ENCODE peak calls at places on chromosomes 1 and 21, in four cellular contexts. U is H1, O is endothelial cell of umbilical vein, M is K562. G is an unnamed sample.

GRCh38 chr21:37751268-37751975 is 164.8 kb downstream of the KCNJ6 start:
- DNase-seq in U (no peak), M (no peak), O (no peak), G (peak; percentile 68)

GRCh38 chr1:167171286-167171929 is 49.3 kb upstream of the POU2F1 start:
- DNase-seq in O (no peak), M (no peak), U (no peak), G (no peak)

GRCh38 chr21:45363921-45364463 is 41.0 kb upstream of the COL18A1 start:
- DNase-seq in M (peak; percentile 75), O (peak; percentile 99), U (no peak), G (peak; percentile 82)

GRCh38 chr1:27130798-27131197 is 24.1 kb downstream of the SLC9A1 start:
- DNase-seq in U (no peak), M (no peak), O (no peak), G (no peak)

GRCh38 chr1:244815600-244816099 is 19.8 kb upstream of the COX20 start:
- DNase-seq in M (no peak), U (peak; percentile 64), O (no peak), G (no peak)

GRCh38 chr1:156571261-156571958 is 955 bp downstream of the IQGAP3 start:
- DNase-seq in O (peak; percentile 83), M (no peak), U (no peak), G (no peak)

GRCh38 chr1:94265011-94265422 is 27.6 kb upstream of the ARHGAP29 start:
- DNase-seq in O (peak; percentile 86), U (no peak), M (no peak), G (no peak)

GRCh38 chr21:45052960-45053359 is 21.4 kb upstream of the ADARB1 start:
- DNase-seq in U (no peak), M (no peak), O (no peak), G (no peak)

GRCh38 chr1:82225407-82226197 is 424.9 kb downstream of the ADGRL2 start:
- DNase-seq in O (peak; percentile 78), M (no peak), U (no peak), G (no peak)

GRCh38 chr21:45549670-45550463 is 7.6 kb upstream of the SLC19A1 start:
- DNase-seq in M (no peak), O (no peak), U (no peak), G (no peak)

GRCh38 chr1:28668956-28669719 is 554 bp downstream of the GMEB1 start:
- DNase-seq in O (peak; percentile 56), U (no peak), M (no peak), G (peak; percentile 33)

GRCh38 chr1:13513885-13514546 is at the start of gene LRRC38:
- DNase-seq in U (no peak), M (no peak), O (no peak), G (no peak)

GRCh38 chr1:210597555-210598134 is 268.9 kb downstream of the HHAT start:
- DNase-seq in U (no peak), O (no peak), M (no peak), G (peak; percentile 21)

GRCh38 chr1:210344706-210345105 is 16.0 kb downstream of the HHAT start:
- DNase-seq in O (no peak), M (no peak), U (no peak), G (no peak)

GRCh38 chr1:19124273-19124672 is 85.8 kb downstream of the UBR4 start:
- DNase-seq in O (no peak), U (no peak), M (no peak), G (no peak)

GRCh38 chr1:205600085-205600484 is 31.7 kb downstream of the ELK4 start:
- DNase-seq in O (peak; percentile 94), M (peak; percentile 30), U (no peak), G (no peak)

GRCh38 chr1:202023033-202023433 is 12.6 kb downstream of the ELF3 start:
- DNase-seq in M (no peak), U (no peak), O (no peak), G (no peak)

GRCh38 chr1:208821939-208822338 is 577.8 kb upstream of the PLXNA2 start:
- DNase-seq in O (no peak), U (no peak), M (no peak), G (no peak)

GRCh38 chr1:160009088-160009487 is 22.7 kb downstream of the PIGM start:
- DNase-seq in O (no peak), U (no peak), M (no peak), G (no peak)

GRCh38 chr1:160006312-160006940 is 25.4 kb downstream of the PIGM start:
- DNase-seq in M (peak; percentile 86), U (peak; percentile 46), O (peak; percentile 55), G (peak; percentile 58)

GRCh38 chr1:160005070-160005469 is 26.7 kb downstream of the PIGM start:
- DNase-seq in O (no peak), U (no peak), M (no peak), G (no peak)

GRCh38 chr1:160004427-160004826 is 27.4 kb downstream of the PIGM start:
- DNase-seq in O (no peak), M (no peak), U (no peak), G (no peak)

DNA sequence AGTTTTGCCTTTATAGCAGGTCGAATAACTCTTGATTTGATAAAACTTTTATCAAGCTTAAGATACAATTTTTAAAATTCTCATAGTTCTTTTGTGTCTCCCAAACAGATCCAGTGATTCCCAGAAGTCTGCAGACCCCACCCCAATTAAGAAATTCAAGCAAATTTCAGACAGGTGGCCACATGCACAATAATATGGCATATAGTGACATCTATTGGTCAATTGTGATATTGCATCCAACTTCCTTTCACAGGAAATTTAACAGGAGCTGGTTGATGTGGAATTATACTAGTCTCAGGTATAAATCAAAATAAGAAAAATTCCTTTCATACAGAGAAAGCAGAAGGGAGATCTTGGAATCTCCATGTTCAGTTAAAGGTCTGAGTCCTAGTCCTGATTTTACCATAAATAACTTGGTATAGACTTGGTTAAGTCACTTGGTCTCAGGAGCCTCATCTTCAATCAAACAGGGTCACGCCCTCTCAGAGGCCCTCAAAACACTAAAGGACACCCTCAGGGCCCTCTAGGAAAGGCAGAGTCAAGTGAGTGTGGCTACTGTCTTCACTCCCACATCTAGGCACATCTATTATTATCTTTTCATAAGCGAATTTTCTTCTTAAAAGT is 24.1 kb downstream of the PIGM start:
- DNase-seq in O (peak; percentile 54), M (peak; percentile 45), U (no peak), G (peak; percentile 41)
- TF ChIP-seq JUN in O (no peak), M (no peak), U (no peak), G (no peak)

GRCh38 chr1:182166750-182167149 is 105.2 kb upstream of the ZNF648 start:
- DNase-seq in O (no peak), M (no peak), U (no peak), G (no peak)
- TF ChIP-seq EZH2 in O (no peak), M (no peak), U (no peak), G (no peak)

DNA sequence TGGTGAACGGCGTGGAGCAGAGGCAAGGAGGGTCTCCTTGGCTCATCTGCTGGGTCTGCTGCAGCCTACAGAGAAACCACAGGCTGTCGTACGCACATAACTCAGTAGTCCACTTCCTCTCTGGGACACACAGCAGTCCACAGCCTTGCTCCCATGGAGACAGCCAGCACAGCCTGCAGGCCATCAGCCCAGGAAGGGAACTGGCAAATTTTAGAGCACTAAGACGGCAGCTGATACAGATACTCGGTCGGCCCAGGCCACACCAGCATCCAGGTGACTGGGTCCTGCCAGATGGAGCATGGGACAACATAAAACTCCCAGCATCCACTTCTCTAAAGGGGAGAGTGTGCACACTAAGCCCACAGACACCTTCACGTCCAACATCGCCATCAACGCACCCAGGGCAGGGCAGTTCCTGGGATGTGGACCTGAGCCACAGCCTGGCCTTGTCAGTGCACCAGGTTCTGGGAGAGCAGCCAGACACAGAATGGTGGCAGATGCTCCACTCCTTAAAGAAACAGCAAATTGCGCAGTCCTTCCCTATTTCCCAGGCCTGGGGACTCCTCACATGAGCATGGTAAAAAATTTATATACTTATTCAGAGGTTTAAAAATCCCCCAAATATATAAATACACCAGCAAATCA is 247.1 kb upstream of the RAB4A start:
- DNase-seq in M (no peak), O (no peak), U (no peak), G (no peak)
- TF ChIP-seq JUN in M (no peak), O (no peak), U (no peak), G (no peak)

DNA sequence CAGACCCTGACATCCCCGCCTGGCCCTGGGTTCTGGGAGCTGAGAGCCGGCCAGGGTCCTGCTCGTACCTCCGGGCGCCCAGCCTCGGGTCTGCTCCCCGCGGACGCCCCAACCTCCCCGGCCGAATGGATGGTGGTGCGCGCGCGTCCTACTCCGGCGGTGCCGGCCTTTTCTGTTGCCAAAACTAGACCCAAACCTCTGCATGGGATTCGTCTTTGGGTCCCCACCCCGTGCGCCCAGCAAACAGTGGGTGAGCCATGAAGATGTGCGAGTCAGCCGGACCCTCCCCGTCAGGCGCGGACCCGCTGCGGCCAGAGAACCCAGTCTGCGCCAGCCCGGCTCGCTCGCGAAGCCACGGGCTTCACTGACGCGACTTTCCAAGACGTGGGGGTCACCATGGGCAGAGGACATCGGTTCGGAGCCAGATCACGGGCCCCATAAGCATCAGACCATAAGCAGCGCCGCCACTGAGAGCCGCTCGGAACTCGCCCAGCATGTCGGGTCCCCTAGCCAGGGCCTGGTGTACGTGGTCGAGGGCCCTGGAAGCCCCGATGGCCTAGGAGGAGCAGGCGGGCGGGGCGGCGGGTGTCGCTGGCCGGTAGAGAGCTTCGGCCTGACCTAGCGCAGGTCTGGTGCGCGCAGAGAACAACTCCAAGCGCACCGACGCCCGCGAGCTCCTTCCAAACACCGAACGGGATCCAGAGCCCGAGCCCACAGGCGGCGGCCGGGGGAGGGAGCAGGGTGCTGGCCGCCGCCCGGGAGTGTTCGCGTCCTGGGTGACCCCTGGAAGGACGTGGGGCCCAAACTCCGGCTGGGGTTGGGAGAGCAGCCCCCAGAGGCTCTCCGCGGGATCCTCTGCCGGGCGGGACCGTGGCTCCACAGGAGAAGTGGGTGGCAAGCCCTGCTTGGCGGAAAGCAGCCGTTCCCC is 1.0 kb upstream of the TP73 start:
- DNase-seq in U (no peak), M (peak; percentile 59), O (no peak), G (no peak)
- TF ChIP-seq EZH2 in U (peak; percentile 98), M (no peak), O (peak; percentile 100), G (no peak)

DNA sequence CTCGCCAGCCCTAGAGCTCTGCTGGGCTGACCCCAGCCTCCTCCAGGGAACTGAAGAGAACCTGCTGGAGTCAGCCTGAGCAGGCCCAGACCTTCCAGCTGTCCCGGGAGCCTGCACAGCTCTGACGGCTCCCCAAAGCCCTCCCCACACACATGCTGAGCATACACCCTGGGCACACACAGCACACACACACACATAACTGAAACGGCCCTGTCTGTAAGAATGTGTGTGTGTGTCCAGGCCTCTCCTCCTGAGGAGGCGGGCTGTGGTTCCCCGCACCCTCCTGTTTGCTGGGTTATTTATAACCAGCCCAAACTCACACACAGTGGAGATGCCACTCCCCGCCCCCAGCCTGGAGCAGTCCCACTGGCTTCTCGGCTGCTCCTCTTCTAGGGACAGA is 20.2 kb downstream of the SDC3 start:
- DNase-seq in U (no peak), O (no peak), M (no peak), G (no peak)
- TF ChIP-seq JUN in U (no peak), O (no peak), M (no peak), G (no peak)

GRCh38 chr21:41767606-41768370 is 936 bp upstream of the RIPK4 start:
- DNase-seq in U (no peak), M (no peak), O (no peak), G (no peak)
- TF ChIP-seq EZH2 in U (no peak), M (no peak), O (peak; percentile 69), G (no peak)